ENCODE peak calls at places on chromosomes 2 and 18, in six cellular contexts. B is CD4-positive, alpha-beta memory T cell; W is neural progenitor cell; P is IMR-90; N is upper lobe of right lung; G is neuronal stem cell. C is an unnamed sample. For H3K4me1 and H3K36me3, the result is how much of the 10 kb centered on the place peaks cover.

GRCh38 chr2:161416633-161417427 is 733 bp downstream of the TBR1 start:
- DNase-seq in B (no peak), W (peak), P (no peak), N (no peak), G (peak), C (no peak)

GRCh38 chr2:88739985-88740600 is 48.6 kb downstream of the RPIA start:
- DNase-seq in B (peak), W (peak), P (peak), N (peak), G (peak), C (peak)

GRCh38 chr18:22473366-22473765 is 55.7 kb upstream of the CTAGE1 start:
- DNase-seq in B (no peak), W (no peak), P (no peak), N (no peak), G (no peak), C (no peak)

GRCh38 chr18:59810740-59811520 is 88.9 kb upstream of the PMAIP1 start:
- DNase-seq in B (no peak), W (no peak), P (no peak), N (no peak), G (no peak), C (no peak)

GRCh38 chr2:98088261-98088660 is 1.3 kb downstream of the VWA3B start:
- DNase-seq in B (no peak), W (no peak), P (no peak), N (peak), G (no peak), C (no peak)

GRCh38 chr18:77178559-77178958 is 46.0 kb upstream of the MBP start:
- DNase-seq in B (no peak), W (no peak), P (peak), N (no peak), G (no peak), C (no peak)

GRCh38 chr2:237574894-237575868 is 8.8 kb downstream of the PRLH start:
- DNase-seq in B (no peak), W (no peak), P (no peak), N (peak), G (no peak), C (no peak)

GRCh38 chr2:179422037-179422643 is 157.5 kb upstream of the SESTD1 start:
- DNase-seq in B (peak), W (peak), P (peak), N (peak), G (peak), C (peak)

GRCh38 chr2:27494944-27495554 is at the start of gene FNDC4:
- DNase-seq in B (peak), W (peak), P (no peak), N (no peak), G (peak), C (peak)

GRCh38 chr2:26054598-26055348 is 20.9 kb downstream of the RAB10 start:
- DNase-seq in B (no peak), W (no peak), P (peak), N (no peak), G (no peak), C (no peak)

GRCh38 chr2:122034797-122035196 is 279.3 kb downstream of the TSN start:
- DNase-seq in B (no peak), W (peak), P (no peak), N (no peak), G (peak), C (peak)

GRCh38 chr2:112187046-112187715 is 49.0 kb downstream of the FBLN7 start:
- DNase-seq in B (no peak), W (no peak), P (no peak), N (no peak), G (no peak), C (no peak)
- H3K4me3 ChIP-seq in B (no peak), W (no peak), P (no peak), N (no peak), G (no peak), C (no peak)

GRCh38 chr18:40004246-40004645 is 1950.8 kb upstream of the PIK3C3 start:
- DNase-seq in B (no peak), W (no peak), P (no peak), N (no peak), G (no peak), C (no peak)

GRCh38 chr18:40011201-40011600 is 1943.8 kb upstream of the PIK3C3 start:
- DNase-seq in B (no peak), W (no peak), P (no peak), N (no peak), G (no peak), C (no peak)

GRCh38 chr18:40006553-40007073 is 1948.4 kb upstream of the PIK3C3 start:
- DNase-seq in B (no peak), W (peak), P (no peak), N (no peak), G (no peak), C (peak)
- H3K4me1 ChIP-seq in B (under half), W (under half), P (under half), N (under half), G (under half), C (under half)

GRCh38 chr2:61499060-61499459 is 28.2 kb upstream of the USP34 start:
- DNase-seq in B (no peak), W (no peak), P (no peak), N (no peak), G (no peak), C (no peak)
- H3K36me3 ChIP-seq in B (half or more), W (half or more), P (under half), N (half or more), G (half or more), C (half or more)

DNA sequence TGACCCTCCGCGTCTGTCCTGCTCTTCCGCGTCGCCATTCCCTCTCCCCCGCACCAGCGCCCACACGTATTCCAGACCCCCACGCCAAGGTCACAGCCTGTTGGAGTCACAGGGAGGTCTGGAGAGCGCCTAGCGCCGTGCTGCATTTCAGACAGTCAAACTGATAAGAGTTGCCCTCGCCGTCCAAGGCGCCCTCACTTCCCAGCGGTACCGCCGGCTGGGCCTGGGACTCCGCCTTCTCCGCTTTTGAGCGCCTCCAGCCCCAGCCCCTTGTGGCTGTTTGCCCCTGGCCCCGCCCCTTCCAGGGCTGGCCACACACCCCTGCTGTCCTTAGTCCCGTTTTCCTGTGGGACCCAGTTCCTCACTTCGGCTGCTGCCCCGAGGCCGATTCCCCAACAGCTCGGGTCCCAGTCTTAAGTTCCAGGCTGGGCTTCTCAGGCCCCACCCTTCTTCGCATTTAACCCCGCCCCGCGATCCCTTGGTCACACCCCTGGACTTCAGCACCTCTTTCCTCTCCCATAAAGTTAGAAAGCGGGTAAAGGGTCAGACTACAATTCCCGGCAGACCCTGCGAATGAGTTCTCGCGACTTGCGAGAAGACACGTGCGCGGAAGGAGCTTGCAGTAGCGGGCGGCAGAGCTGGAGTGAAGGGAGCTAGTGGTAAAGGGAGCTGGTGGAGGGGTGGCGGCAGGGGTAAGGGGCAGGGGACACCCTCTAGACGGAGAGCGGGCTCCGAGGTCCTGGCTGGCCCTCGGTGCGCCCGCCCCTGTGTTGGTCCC is at the start of gene GMPPA:
- DNase-seq in B (peak), W (peak), P (peak), N (peak), G (peak), C (peak)
- H3K4me3 ChIP-seq in B (peak), W (peak), P (peak), N (peak), G (peak), C (peak)

GRCh38 chr2:120440521-120441350 is 94.8 kb downstream of the INHBB start:
- DNase-seq in B (no peak), W (no peak), P (no peak), N (peak), G (no peak), C (no peak)
- H3K4me1 ChIP-seq in B (under half), W (under half), P (under half), N (under half), G (under half), C (under half)

GRCh38 chr2:210458395-210458794 is 18.2 kb downstream of the LANCL1 start:
- DNase-seq in B (no peak), W (no peak), P (no peak), N (no peak), G (no peak), C (no peak)
- H3K36me3 ChIP-seq in B (under half), W (under half), P (under half), N (half or more), G (half or more), C (under half)

DNA sequence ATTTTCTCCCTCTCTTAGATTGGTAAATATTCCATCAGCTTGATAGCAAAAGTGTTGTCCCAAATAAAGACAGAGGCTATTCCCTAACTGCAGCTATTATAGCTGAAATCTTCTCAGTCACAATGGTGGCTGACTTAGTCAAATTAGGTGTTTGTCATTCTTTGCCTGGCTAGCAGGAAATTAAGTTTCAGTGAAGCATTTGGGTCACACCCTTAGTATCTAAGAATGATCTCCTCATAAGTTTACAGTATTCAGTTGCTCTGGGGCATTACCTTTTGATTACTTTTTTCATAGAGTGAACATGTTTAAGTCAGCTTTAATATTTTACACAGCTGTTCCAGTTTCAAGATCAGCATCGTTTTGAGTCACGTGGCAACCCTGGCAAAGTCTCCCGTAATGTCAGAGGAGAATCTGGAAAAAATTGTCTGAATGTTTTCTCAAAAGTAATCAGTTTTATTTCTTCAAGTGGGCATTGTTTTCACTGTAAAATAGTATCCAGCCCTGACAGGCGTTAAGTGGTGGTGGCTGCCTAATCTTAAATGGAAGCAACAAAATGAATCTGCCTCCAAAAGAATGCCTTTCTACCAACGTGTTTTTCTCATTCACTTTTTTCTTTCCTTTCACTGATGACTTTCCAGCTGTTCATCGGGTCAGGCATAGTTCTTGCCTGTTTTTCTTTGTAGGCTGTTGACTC is 319.5 kb upstream of the TCF4 start:
- DNase-seq in B (no peak), W (no peak), P (peak), N (no peak), G (no peak), C (no peak)
- H3K4me3 ChIP-seq in B (no peak), W (no peak), P (no peak), N (no peak), G (no peak), C (no peak)

GRCh38 chr2:109677815-109678580 is 63.8 kb downstream of the SOWAHC start:
- DNase-seq in B (no peak), W (no peak), P (no peak), N (no peak), G (no peak), C (no peak)

GRCh38 chr2:109674894-109675534 is 60.9 kb downstream of the SOWAHC start:
- DNase-seq in B (no peak), W (no peak), P (no peak), N (no peak), G (no peak), C (no peak)

GRCh38 chr2:109676346-109676897 is 62.3 kb downstream of the SOWAHC start:
- DNase-seq in B (no peak), W (no peak), P (no peak), N (no peak), G (no peak), C (no peak)

GRCh38 chr2:109679627-109680026 is 65.5 kb downstream of the SOWAHC start:
- DNase-seq in B (no peak), W (no peak), P (peak), N (no peak), G (no peak), C (no peak)

GRCh38 chr2:109675666-109676345 is 61.6 kb downstream of the SOWAHC start:
- DNase-seq in B (no peak), W (no peak), P (no peak), N (no peak), G (no peak), C (no peak)
- H3K4me1 ChIP-seq in B (under half), W (under half), P (under half), N (under half), G (under half), C (under half)

DNA sequence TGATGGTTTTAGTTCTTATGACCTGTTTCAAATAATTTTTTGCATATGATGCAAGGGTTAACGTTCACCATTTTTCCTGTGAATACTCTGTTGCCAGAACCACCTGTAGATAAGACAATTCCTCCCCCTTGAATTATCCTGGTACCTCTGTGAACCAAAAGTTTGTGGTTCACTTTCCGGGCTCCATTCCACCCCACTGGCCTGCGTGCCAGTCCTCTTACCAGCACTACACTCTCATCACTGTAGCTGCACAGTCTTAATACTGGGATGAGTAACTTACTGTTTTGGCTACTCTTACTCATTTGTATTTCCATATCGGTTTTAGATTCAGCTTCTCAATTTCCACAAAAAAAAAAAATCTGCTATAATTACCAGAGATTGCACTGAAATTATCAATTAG is 34.4 kb downstream of the AFG3L2 start:
- DNase-seq in B (no peak), W (no peak), P (no peak), N (no peak), G (no peak), C (no peak)
- H3K36me3 ChIP-seq in B (under half), W (under half), P (under half), N (half or more), G (half or more), C (half or more)

GRCh38 chr2:202743613-202744012 is 108.8 kb downstream of the FAM117B start:
- DNase-seq in B (no peak), W (no peak), P (no peak), N (no peak), G (no peak), C (no peak)
- H3K4me3 ChIP-seq in B (no peak), W (no peak), P (no peak), N (no peak), G (no peak), C (no peak)

C was measured in HAP-1.